ENCODE peak calls at places on chromosomes 12 and 14, in six cellular contexts. One of them, this sample, is unnamed.

GRCh38 chr14:54854181-54854580 is 48.4 kb downstream of the GCH1 start:
- DNase-seq in NT2/D1: no peak
- DNase-seq in H1: no peak
- DNase-seq in HepG2: no peak
- DNase-seq in K562: no peak
- DNase-seq in HCT116: no peak
- DNase-seq in this sample: no peak

GRCh38 chr14:51852541-51852940 is 7.9 kb upstream of the GNG2 start:
- DNase-seq in HCT116: no peak
- DNase-seq in HepG2: no peak
- DNase-seq in H1: no peak
- DNase-seq in K562: no peak
- DNase-seq in NT2/D1: no peak
- DNase-seq in this sample: no peak

GRCh38 chr14:23078692-23079116 is 16.2 kb downstream of the ACIN1 start:
- DNase-seq in HCT116: no peak
- DNase-seq in K562: peak
- DNase-seq in NT2/D1: no peak
- DNase-seq in H1: no peak
- DNase-seq in HepG2: peak
- DNase-seq in this sample: no peak

GRCh38 chr14:96390965-96391292 is 999 bp upstream of the AK7 start:
- DNase-seq in HepG2: no peak
- DNase-seq in NT2/D1: no peak
- DNase-seq in HCT116: no peak
- DNase-seq in H1: no peak
- DNase-seq in K562: no peak
- DNase-seq in this sample: no peak

GRCh38 chr14:64758025-64758521 is 53.8 kb downstream of the PLEKHG3 start:
- DNase-seq in H1: no peak
- DNase-seq in K562: no peak
- DNase-seq in HepG2: no peak
- DNase-seq in HCT116: no peak
- DNase-seq in NT2/D1: no peak
- DNase-seq in this sample: no peak

GRCh38 chr12:4251967-4252366 is 21.6 kb upstream of the CCND2 start:
- DNase-seq in HCT116: no peak
- DNase-seq in K562: no peak
- DNase-seq in HepG2: no peak
- DNase-seq in NT2/D1: no peak
- DNase-seq in H1: no peak
- DNase-seq in this sample: no peak

GRCh38 chr14:61860294-61860918 is 98.2 kb downstream of the SNAPC1 start:
- DNase-seq in H1: peak
- DNase-seq in NT2/D1: peak
- DNase-seq in HepG2: peak
- DNase-seq in HCT116: peak
- DNase-seq in K562: peak
- DNase-seq in this sample: peak

GRCh38 chr12:48037267-48037915 is 33.1 kb upstream of the COL2A1 start:
- DNase-seq in H1: peak
- DNase-seq in K562: peak
- DNase-seq in NT2/D1: peak
- DNase-seq in HCT116: no peak
- DNase-seq in HepG2: peak
- DNase-seq in this sample: no peak

GRCh38 chr12:85627584-85627983 is 208.6 kb downstream of the RASSF9 start:
- DNase-seq in HCT116: no peak
- DNase-seq in K562: no peak
- DNase-seq in HepG2: no peak
- DNase-seq in NT2/D1: no peak
- DNase-seq in H1: no peak
- DNase-seq in this sample: no peak

GRCh38 chr12:131413006-131413405 is 297.9 kb upstream of the SFSWAP start:
- DNase-seq in NT2/D1: no peak
- DNase-seq in HepG2: no peak
- DNase-seq in H1: no peak
- DNase-seq in HCT116: no peak
- DNase-seq in K562: no peak
- DNase-seq in this sample: no peak

GRCh38 chr12:113244015-113244983 is 23.0 kb downstream of the TPCN1 start:
- DNase-seq in H1: no peak
- DNase-seq in HepG2: no peak
- DNase-seq in K562: no peak
- DNase-seq in NT2/D1: no peak
- DNase-seq in HCT116: no peak
- DNase-seq in this sample: no peak

GRCh38 chr12:94513527-94513926 is 53.9 kb upstream of the CEP83 start:
- DNase-seq in HepG2: no peak
- DNase-seq in K562: no peak
- DNase-seq in NT2/D1: no peak
- DNase-seq in H1: no peak
- DNase-seq in HCT116: no peak
- DNase-seq in this sample: no peak

GRCh38 chr12:7042847-7043246 is 17.7 kb upstream of the C1S start:
- DNase-seq in NT2/D1: no peak
- DNase-seq in HCT116: peak
- DNase-seq in H1: no peak
- DNase-seq in K562: peak
- DNase-seq in HepG2: peak
- DNase-seq in this sample: no peak

GRCh38 chr12:105924526-105925208 is 214.1 kb downstream of the NUAK1 start:
- DNase-seq in HCT116: no peak
- DNase-seq in HepG2: no peak
- DNase-seq in H1: no peak
- DNase-seq in NT2/D1: no peak
- DNase-seq in K562: no peak
- DNase-seq in this sample: no peak

GRCh38 chr12:119803391-119803791 is 73.7 kb downstream of the CIT start:
- DNase-seq in HepG2: no peak
- DNase-seq in K562: no peak
- DNase-seq in H1: peak
- DNase-seq in HCT116: no peak
- DNase-seq in NT2/D1: peak
- DNase-seq in this sample: no peak

GRCh38 chr14:65333926-65334687 is 78.4 kb upstream of the FUT8 start:
- DNase-seq in HepG2: no peak
- DNase-seq in K562: no peak
- DNase-seq in HCT116: no peak
- DNase-seq in H1: no peak
- DNase-seq in NT2/D1: peak
- DNase-seq in this sample: no peak

GRCh38 chr12:104569348-104570173 is 112.8 kb downstream of the CHST11 start:
- DNase-seq in H1: no peak
- DNase-seq in HCT116: no peak
- DNase-seq in NT2/D1: no peak
- DNase-seq in K562: no peak
- DNase-seq in HepG2: no peak
- DNase-seq in this sample: peak

GRCh38 chr12:93766802-93767523 is 89.8 kb downstream of the CRADD start:
- DNase-seq in NT2/D1: no peak
- DNase-seq in HepG2: no peak
- DNase-seq in H1: no peak
- DNase-seq in K562: peak
- DNase-seq in HCT116: no peak
- DNase-seq in this sample: no peak

GRCh38 chr12:98515368-98516183 is at the start of gene TMPO:
- DNase-seq in HCT116: peak
- DNase-seq in K562: peak
- DNase-seq in NT2/D1: peak
- DNase-seq in H1: peak
- DNase-seq in HepG2: peak
- DNase-seq in this sample: peak

GRCh38 chr12:64733857-64734256 is 25.3 kb downstream of the GNS start:
- DNase-seq in HepG2: no peak
- DNase-seq in NT2/D1: no peak
- DNase-seq in H1: no peak
- DNase-seq in HCT116: peak
- DNase-seq in K562: no peak
- DNase-seq in this sample: no peak

GRCh38 chr14:51024377-51024776 is 70.5 kb downstream of the TRIM9 start:
- DNase-seq in HCT116: no peak
- DNase-seq in NT2/D1: no peak
- DNase-seq in H1: no peak
- DNase-seq in HepG2: no peak
- DNase-seq in K562: no peak
- DNase-seq in this sample: no peak

GRCh38 chr14:105602799-105603763 is 76.7 kb downstream of the TMEM121 start:
- DNase-seq in K562: peak
- DNase-seq in H1: no peak
- DNase-seq in HCT116: no peak
- DNase-seq in HepG2: no peak
- DNase-seq in NT2/D1: peak
- DNase-seq in this sample: no peak

GRCh38 chr12:8493084-8493483 is 20.2 kb upstream of the CLEC4D start:
- DNase-seq in H1: no peak
- DNase-seq in HepG2: no peak
- DNase-seq in HCT116: no peak
- DNase-seq in K562: no peak
- DNase-seq in NT2/D1: no peak
- DNase-seq in this sample: peak

GRCh38 chr14:29321646-29322045 is 555.1 kb downstream of the FOXG1 start:
- DNase-seq in HepG2: no peak
- DNase-seq in HCT116: no peak
- DNase-seq in H1: no peak
- DNase-seq in K562: no peak
- DNase-seq in NT2/D1: no peak
- DNase-seq in this sample: no peak

DNA sequence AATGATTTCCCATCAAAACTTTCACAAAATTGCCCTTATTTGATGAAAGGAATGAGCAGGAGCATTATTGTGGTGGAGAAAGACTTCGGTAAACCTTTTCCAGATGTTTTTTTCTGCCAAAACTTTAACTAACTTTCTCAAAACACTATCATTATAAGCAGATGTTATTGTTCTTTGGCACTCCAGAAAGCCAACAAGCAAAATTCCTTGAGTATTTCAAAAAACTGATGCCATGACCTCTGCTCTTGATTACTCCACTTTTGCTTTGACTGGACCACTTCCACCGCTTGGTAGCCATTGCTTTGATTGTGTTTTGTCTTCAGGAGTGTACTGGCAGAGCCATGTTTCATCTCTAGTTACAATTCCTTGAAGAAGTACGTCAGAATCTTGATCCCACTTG is 29.7 kb upstream of the RAB21 start:
- DNase-seq in HepG2: no peak
- DNase-seq in NT2/D1: no peak
- DNase-seq in HCT116: no peak
- DNase-seq in H1: no peak
- DNase-seq in K562: no peak
- DNase-seq in this sample: no peak
- TF ChIP-seq ZNF274 in HepG2: no peak
- TF ChIP-seq ZNF274 in NT2/D1: no peak
- TF ChIP-seq ZNF274 in HCT116: no peak
- TF ChIP-seq ZNF274 in H1: no peak
- TF ChIP-seq ZNF274 in K562: no peak
- TF ChIP-seq ZNF274 in this sample: no peak

GRCh38 chr12:66765204-66765603 is 86.3 kb upstream of the GRIP1 start:
- DNase-seq in H1: no peak
- DNase-seq in HCT116: no peak
- DNase-seq in HepG2: no peak
- DNase-seq in NT2/D1: no peak
- DNase-seq in K562: no peak
- DNase-seq in this sample: no peak
- TF ChIP-seq ZNF274 in H1: no peak
- TF ChIP-seq ZNF274 in HCT116: no peak
- TF ChIP-seq ZNF274 in HepG2: no peak
- TF ChIP-seq ZNF274 in NT2/D1: no peak
- TF ChIP-seq ZNF274 in K562: no peak
- TF ChIP-seq ZNF274 in this sample: no peak

GRCh38 chr14:89955418-89956293 is at the start of gene TDP1:
- DNase-seq in NT2/D1: peak
- DNase-seq in HCT116: peak
- DNase-seq in HepG2: peak
- DNase-seq in K562: peak
- DNase-seq in H1: peak
- DNase-seq in this sample: peak
- TF ChIP-seq ZNF274 in NT2/D1: no peak
- TF ChIP-seq ZNF274 in HCT116: no peak
- TF ChIP-seq ZNF274 in HepG2: no peak
- TF ChIP-seq ZNF274 in K562: no peak
- TF ChIP-seq ZNF274 in H1: no peak
- TF ChIP-seq ZNF274 in this sample: no peak

DNA sequence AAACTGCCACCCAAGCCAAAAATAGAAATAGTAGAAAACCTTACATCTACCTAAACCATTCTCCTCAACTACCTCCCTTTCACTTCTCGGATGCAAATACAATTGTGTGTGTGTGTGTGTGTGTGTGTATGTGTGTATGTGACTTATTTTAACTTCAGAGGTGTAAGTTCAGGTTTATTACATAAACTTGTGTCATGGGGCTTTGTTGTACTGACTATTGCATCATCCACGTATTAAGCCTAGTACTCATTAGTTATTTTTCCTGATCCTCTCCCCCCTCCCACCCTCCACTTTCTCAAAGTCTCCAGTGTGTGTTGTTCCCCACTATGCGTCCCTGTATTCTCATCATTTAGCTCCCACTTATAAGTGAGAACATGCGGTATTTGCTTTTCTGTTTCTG is 592.5 kb upstream of the ATP2B1 start:
- DNase-seq in NT2/D1: no peak
- DNase-seq in HCT116: no peak
- DNase-seq in K562: no peak
- DNase-seq in HepG2: no peak
- DNase-seq in H1: no peak
- DNase-seq in this sample: no peak
- TF ChIP-seq ZNF274 in NT2/D1: no peak
- TF ChIP-seq ZNF274 in HCT116: no peak
- TF ChIP-seq ZNF274 in K562: no peak
- TF ChIP-seq ZNF274 in HepG2: no peak
- TF ChIP-seq ZNF274 in H1: no peak
- TF ChIP-seq ZNF274 in this sample: no peak

GRCh38 chr12:71090971-71091370 is 66.8 kb downstream of the TSPAN8 start:
- DNase-seq in K562: no peak
- DNase-seq in HepG2: no peak
- DNase-seq in H1: no peak
- DNase-seq in NT2/D1: no peak
- DNase-seq in HCT116: no peak
- DNase-seq in this sample: no peak

GRCh38 chr12:71085575-71085974 is 72.2 kb downstream of the TSPAN8 start:
- DNase-seq in K562: no peak
- DNase-seq in H1: no peak
- DNase-seq in HCT116: no peak
- DNase-seq in NT2/D1: no peak
- DNase-seq in HepG2: no peak
- DNase-seq in this sample: no peak
- TF ChIP-seq ZNF274 in K562: no peak
- TF ChIP-seq ZNF274 in H1: no peak
- TF ChIP-seq ZNF274 in HCT116: no peak
- TF ChIP-seq ZNF274 in NT2/D1: no peak
- TF ChIP-seq ZNF274 in HepG2: no peak
- TF ChIP-seq ZNF274 in this sample: no peak